ENCODE peak calls at places on chromosomes 2 and 18, in six cellular contexts. P is T-helper 22 cell; O is PC-9; H is activated naive CD8-positive, alpha-beta T cell treated with anti-CD3 and anti-CD28 coated beads, Interleukin-2, amount 50 U/mL, for 24 hours; C is activated CD8-positive, alpha-beta T cell treated with anti-CD3 and anti-CD28 coated beads for 36 hours; A is AG10803. T is an unnamed sample.

GRCh38 chr2:169569948-169570347 is 3.7 kb downstream of the FASTKD1 start:
- DNase-seq in H (no peak), A (no peak), C (no peak), P (no peak), O (no peak), T (no peak)

GRCh38 chr18:9615280-9615797 is 980 bp upstream of the PPP4R1 start:
- DNase-seq in A (no peak), C (no peak), P (no peak), H (no peak), O (no peak), T (no peak)

GRCh38 chr2:240999001-240999791 is 778 bp downstream of the SNED1 start:
- DNase-seq in H (no peak), O (no peak), C (no peak), A (peak; percentile 14), P (no peak), T (no peak)

GRCh38 chr2:196914867-196915465 is 11.5 kb downstream of the PGAP1 start:
- DNase-seq in C (peak; percentile 41), P (no peak), H (no peak), O (no peak), A (no peak), T (no peak)

GRCh38 chr2:222451270-222451674 is 26.9 kb downstream of the SGPP2 start:
- DNase-seq in P (no peak), O (no peak), A (peak; percentile 47), C (no peak), H (no peak), T (no peak)

GRCh38 chr2:96464061-96464460 is 41.1 kb downstream of the NEURL3 start:
- DNase-seq in C (no peak), P (no peak), H (no peak), A (no peak), O (no peak), T (no peak)

GRCh38 chr2:207311316-207312005 is 145.7 kb upstream of the KLF7 start:
- DNase-seq in A (peak; percentile 98), P (no peak), C (peak; percentile 65), H (peak; percentile 36), O (peak; percentile 36), T (no peak)

GRCh38 chr2:127218843-127219715 is 1.0 kb downstream of the CYP27C1 start:
- DNase-seq in A (no peak), H (no peak), C (no peak), O (peak; percentile 47), P (no peak), T (no peak)

GRCh38 chr2:42098571-42099430 is 51.0 kb downstream of the PKDCC start:
- DNase-seq in P (no peak), O (no peak), A (peak; percentile 41), C (no peak), H (no peak), T (no peak)

GRCh38 chr2:216315817-216316603 is 56.3 kb downstream of the MARCHF4 start:
- DNase-seq in A (peak; percentile 64), O (peak; percentile 89), C (no peak), H (no peak), P (no peak), T (no peak)

GRCh38 chr2:102147935-102148334 is 5.4 kb downstream of the IL1R1 start:
- DNase-seq in O (no peak), A (peak; percentile 21), C (peak; percentile 78), P (no peak), H (peak; percentile 65), T (no peak)

GRCh38 chr2:36370281-36370680 is 14.7 kb downstream of the CRIM1 start:
- DNase-seq in P (no peak), A (no peak), O (no peak), C (no peak), H (no peak), T (no peak)

GRCh38 chr2:228917195-228917594 is 353.9 kb downstream of the PID1 start:
- DNase-seq in C (no peak), O (no peak), P (no peak), H (no peak), A (peak; percentile 81), T (no peak)

GRCh38 chr18:858016-858415 is 46.0 kb upstream of the YES1 start:
- DNase-seq in O (no peak), A (no peak), H (no peak), C (no peak), P (no peak), T (no peak)

GRCh38 chr2:119438128-119438656 is 6.5 kb downstream of the TMEM37 start:
- DNase-seq in O (no peak), C (no peak), A (no peak), H (no peak), P (no peak), T (no peak)

GRCh38 chr2:3667151-3667631 is 9.2 kb downstream of the ALLC start:
- DNase-seq in C (no peak), O (no peak), A (no peak), H (no peak), P (no peak), T (no peak)

GRCh38 chr2:40797115-40797514 is 345.2 kb upstream of the SLC8A1 start:
- DNase-seq in P (no peak), A (no peak), H (no peak), O (no peak), C (no peak), T (no peak)

GRCh38 chr2:38598991-38599295 is 3.8 kb downstream of the HNRNPLL start:
- DNase-seq in P (no peak), O (no peak), A (peak; percentile 12), H (no peak), C (no peak), T (no peak)

GRCh38 chr2:145617906-145618305 is 1098.0 kb upstream of the ZEB2 start:
- DNase-seq in H (no peak), O (no peak), A (peak; percentile 41), C (no peak), P (no peak), T (no peak)

GRCh38 chr2:231769170-231770136 is 11.6 kb downstream of the PDE6D start:
- DNase-seq in P (no peak), O (no peak), A (no peak), H (no peak), C (no peak), T (no peak)

GRCh38 chr2:20397811-20398447 is 47.3 kb upstream of the PUM2 start:
- DNase-seq in C (no peak), H (no peak), O (peak; percentile 27), A (no peak), P (no peak), T (no peak)

GRCh38 chr2:31002510-31002909 is 135.7 kb downstream of the GALNT14 start:
- DNase-seq in O (no peak), C (no peak), H (no peak), P (no peak), A (no peak), T (no peak)

GRCh38 chr2:230866704-230867561 is 2.2 kb downstream of the ITM2C start:
- DNase-seq in O (no peak), H (peak; percentile 77), C (peak; percentile 76), P (peak; percentile 54), A (peak; percentile 35), T (no peak)

GRCh38 chr2:209114588-209114987 is 309.3 kb upstream of the MAP2 start:
- DNase-seq in H (no peak), A (no peak), P (no peak), C (no peak), O (no peak), T (no peak)

GRCh38 chr2:240129731-240130392 is 6.2 kb downstream of the COPS9 start:
- DNase-seq in A (no peak), O (no peak), C (no peak), H (no peak), P (no peak), T (no peak)

GRCh38 chr18:79530821-79531220 is 135.1 kb downstream of the NFATC1 start:
- DNase-seq in P (no peak), C (no peak), A (no peak), O (no peak), H (no peak), T (no peak)

GRCh38 chr2:173288561-173288960 is 66.1 kb upstream of the CDCA7 start:
- DNase-seq in C (peak; percentile 30), P (no peak), A (peak; percentile 9), H (no peak), O (no peak), T (no peak)

GRCh38 chr18:45353530-45353929 is 261.7 kb upstream of the SLC14A2 start:
- DNase-seq in C (no peak), H (no peak), O (peak; percentile 60), A (peak; percentile 29), P (no peak), T (no peak)

GRCh38 chr2:189014426-189015138 is 40.4 kb downstream of the COL3A1 start:
- DNase-seq in O (no peak), C (no peak), A (peak; percentile 53), P (no peak), H (no peak), T (no peak)

GRCh38 chr18:59357928-59358327 is 1.1 kb downstream of the LMAN1 start:
- DNase-seq in O (peak; percentile 67), P (no peak), H (no peak), A (peak; percentile 68), C (peak; percentile 19), T (no peak)

GRCh38 chr2:27154481-27154880 is 5.7 kb downstream of the TCF23 start:
- DNase-seq in O (no peak), H (no peak), C (no peak), A (no peak), P (no peak), T (no peak)